ENCODE peak calls at places on chromosomes 5 and 9, in five cellular contexts. L is endothelial cell, V is neural crest cell, Q is fibroblast of lung, S is mesendoderm. A is an unnamed sample.
A peak's percentile ranks its signal among the peaks of the same experiment; 100 is the strongest.

GRCh38 chr9:3873818-3874217 is 348.0 kb upstream of the RFX3 start:
- DNase-seq in L (no peak), V (no peak), Q (peak; percentile 26), S (peak; percentile 53), A (no peak)

GRCh38 chr5:135140805-135141204 is 106.8 kb upstream of the PITX1 start:
- DNase-seq in L (no peak), V (no peak), Q (peak; percentile 29), S (no peak), A (no peak)

GRCh38 chr9:136339173-136339957 is 12.0 kb downstream of the GPSM1 start:
- DNase-seq in L (peak; percentile 83), V (peak; percentile 69), Q (peak; percentile 63), S (peak; percentile 79), A (no peak)

GRCh38 chr5:7325975-7326911 is 69.7 kb upstream of the ADCY2 start:
- DNase-seq in L (no peak), V (no peak), Q (no peak), S (no peak), A (no peak)

GRCh38 chr9:16718296-16718695 is 152.2 kb downstream of the BNC2 start:
- DNase-seq in L (no peak), V (no peak), Q (no peak), S (no peak), A (no peak)

GRCh38 chr5:53616939-53617549 is 56.6 kb downstream of the NDUFS4 start:
- DNase-seq in L (no peak), V (no peak), Q (no peak), S (peak; percentile 21), A (no peak)

GRCh38 chr5:218457-219289 is 553 bp downstream of the SDHA start:
- DNase-seq in L (peak; percentile 41), V (peak; percentile 23), Q (peak; percentile 19), S (peak; percentile 39), A (no peak)

GRCh38 chr5:131677115-131677514 is 42.1 kb upstream of the RAPGEF6 start:
- DNase-seq in L (no peak), V (no peak), Q (no peak), S (no peak), A (no peak)

GRCh38 chr5:147693238-147693637 is 89.3 kb downstream of the JAKMIP2 start:
- DNase-seq in L (no peak), V (no peak), Q (no peak), S (no peak), A (no peak)

GRCh38 chr5:90528704-90529233 is 615 bp downstream of the LYSMD3 start:
- DNase-seq in L (no peak), V (no peak), Q (peak; percentile 27), S (peak; percentile 51), A (no peak)

GRCh38 chr9:69139596-69139995 is 34.5 kb upstream of the TJP2 start:
- DNase-seq in L (peak; percentile 1), V (no peak), Q (no peak), S (no peak), A (no peak)

GRCh38 chr5:140145818-140146522 is 20.2 kb downstream of the IGIP start:
- DNase-seq in L (peak; percentile 83), V (peak; percentile 69), Q (peak; percentile 58), S (peak; percentile 67), A (no peak)

GRCh38 chr5:30343707-30344106 is 849.8 kb upstream of the CDH6 start:
- DNase-seq in L (no peak), V (no peak), Q (no peak), S (no peak), A (no peak)

GRCh38 chr5:83472508-83473343 is 1.2 kb downstream of the VCAN start:
- DNase-seq in L (peak; percentile 58), V (peak; percentile 52), Q (peak; percentile 24), S (peak; percentile 64), A (no peak)

GRCh38 chr5:140875085-140876065 is at the start of gene PCDHA12:
- DNase-seq in L (peak; percentile 33), V (no peak), Q (no peak), S (peak; percentile 82), A (no peak)

GRCh38 chr9:127927457-127928231 is 2.9 kb downstream of the PIP5KL1 start:
- DNase-seq in L (no peak), V (no peak), Q (no peak), S (peak; percentile 91), A (no peak)

A was measured in smooth muscle cell of the brain vasculature.